ENCODE peak calls at places on chromosomes 11 and 22, in six cellular contexts. M is dorsolateral prefrontal cortex; J is CD8-positive, alpha-beta memory T cell; B is stromal cell of bone marrow; Q is lung; L is T-cell. T is an unnamed sample.

GRCh38 chr11:78929092-78929905 is 354.6 kb upstream of the NARS2 start:
- DNase-seq in M (no peak), J (no peak), B (no peak), Q (no peak), L (no peak), T (no peak)

GRCh38 chr11:62680825-62681240 is 2.0 kb upstream of the UBXN1 start:
- DNase-seq in M (no peak), J (no peak), B (peak), Q (peak), L (no peak), T (peak)

GRCh38 chr11:124285610-124286344 is 28.0 kb downstream of the OR8D1 start:
- DNase-seq in M (no peak), J (no peak), B (no peak), Q (no peak), L (no peak), T (no peak)

GRCh38 chr22:41242396-41243117 is 1.8 kb upstream of the CHADL start:
- DNase-seq in M (no peak), J (no peak), B (no peak), Q (no peak), L (no peak), T (no peak)

GRCh38 chr11:63945482-63946163 is 6.8 kb downstream of the NAA40 start:
- DNase-seq in M (peak), J (peak), B (peak), Q (peak), L (peak), T (peak)

GRCh38 chr11:115168229-115168671 is 336.0 kb downstream of the CADM1 start:
- DNase-seq in M (peak), J (no peak), B (peak), Q (no peak), L (no peak), T (no peak)

GRCh38 chr11:121512468-121513465 is 60.0 kb upstream of the SORL1-AS1 start:
- DNase-seq in M (no peak), J (no peak), B (no peak), Q (no peak), L (no peak), T (no peak)

GRCh38 chr11:36478700-36479329 is 31.3 kb downstream of the TRAF6 start:
- DNase-seq in M (no peak), J (no peak), B (no peak), Q (no peak), L (no peak), T (peak)

GRCh38 chr11:65695459-65696241 is 16.4 kb upstream of the KAT5 start:
- DNase-seq in M (no peak), J (no peak), B (no peak), Q (no peak), L (no peak), T (no peak)

GRCh38 chr11:71998649-71999310 is at the start of gene IL18BP:
- DNase-seq in M (no peak), J (no peak), B (no peak), Q (no peak), L (peak), T (no peak)

GRCh38 chr11:11461473-11461872 is 108.4 kb upstream of the CSNK2A3 start:
- DNase-seq in M (peak), J (no peak), B (no peak), Q (no peak), L (no peak), T (no peak)

GRCh38 chr11:96337541-96338530 is 5.2 kb downstream of the MAML2 start:
- DNase-seq in M (no peak), J (no peak), B (no peak), Q (no peak), L (no peak), T (peak)

GRCh38 chr11:73944085-73944484 is 6.7 kb upstream of the DNAJB13 start:
- DNase-seq in M (no peak), J (no peak), B (no peak), Q (no peak), L (no peak), T (no peak)

GRCh38 chr11:112087212-112087611 is 539 bp downstream of the SDHD start:
- DNase-seq in M (no peak), J (no peak), B (no peak), Q (no peak), L (no peak), T (peak)

GRCh38 chr11:79352304-79352703 is 88.5 kb downstream of the TENM4 start:
- DNase-seq in M (no peak), J (no peak), B (no peak), Q (no peak), L (no peak), T (no peak)

GRCh38 chr11:2375341-2375853 is 1.7 kb upstream of the CD81 start:
- DNase-seq in M (peak), J (no peak), B (no peak), Q (no peak), L (no peak), T (no peak)

GRCh38 chr22:20088263-20088648 is 8.2 kb downstream of the DGCR8 start:
- DNase-seq in M (no peak), J (no peak), B (no peak), Q (no peak), L (no peak), T (no peak)

GRCh38 chr11:114738954-114739353 is 60.6 kb downstream of the NXPE2 start:
- DNase-seq in M (no peak), J (peak), B (peak), Q (no peak), L (no peak), T (peak)

GRCh38 chr22:44571566-44572413 is 73.8 kb upstream of the RTL6 start:
- DNase-seq in M (peak), J (no peak), B (no peak), Q (no peak), L (no peak), T (no peak)

GRCh38 chr22:28599693-28600092 is 79.9 kb downstream of the TTC28 start:
- DNase-seq in M (no peak), J (no peak), B (no peak), Q (no peak), L (no peak), T (no peak)

GRCh38 chr11:123822591-123822990 is 16.4 kb upstream of the OR6M1 start:
- DNase-seq in M (no peak), J (no peak), B (no peak), Q (no peak), L (no peak), T (no peak)

GRCh38 chr11:67113231-67113721 is 5.8 kb upstream of the KDM2A start:
- DNase-seq in M (no peak), J (peak), B (no peak), Q (no peak), L (no peak), T (no peak)

GRCh38 chr11:119709171-119709570 is 19.8 kb downstream of the NECTIN1 start:
- DNase-seq in M (no peak), J (no peak), B (no peak), Q (no peak), L (no peak), T (no peak)

GRCh38 chr11:74689666-74690065 is 41.6 kb downstream of the CHRDL2 start:
- DNase-seq in M (no peak), J (no peak), B (peak), Q (no peak), L (no peak), T (no peak)

GRCh38 chr22:40249286-40249685 is 71.6 kb downstream of the TNRC6B start:
- DNase-seq in M (no peak), J (no peak), B (no peak), Q (no peak), L (no peak), T (no peak)

GRCh38 chr11:17738350-17739207 is 4.0 kb downstream of the KCNC1 start:
- DNase-seq in M (no peak), J (peak), B (no peak), Q (no peak), L (no peak), T (no peak)

GRCh38 chr11:11706022-11706421 is 84.2 kb upstream of the GALNT18 start:
- DNase-seq in M (no peak), J (no peak), B (no peak), Q (no peak), L (no peak), T (no peak)

GRCh38 chr22:49784630-49784971 is 43.1 kb downstream of the BRD1 start:
- DNase-seq in M (no peak), J (no peak), B (no peak), Q (no peak), L (no peak), T (no peak)

GRCh38 chr22:41177626-41178424 is 27.3 kb upstream of the L3MBTL2 start:
- DNase-seq in M (no peak), J (no peak), B (no peak), Q (no peak), L (no peak), T (no peak)

GRCh38 chr11:45507916-45508315 is 157.5 kb downstream of the CHST1 start:
- DNase-seq in M (no peak), J (no peak), B (no peak), Q (no peak), L (no peak), T (no peak)

GRCh38 chr11:13667795-13668101 is 720 bp upstream of the FAR1 start:
- DNase-seq in M (no peak), J (no peak), B (no peak), Q (no peak), L (no peak), T (no peak)

GRCh38 chr11:770642-771616 is 6.4 kb downstream of the GATD1 start:
- DNase-seq in M (no peak), J (no peak), B (no peak), Q (no peak), L (no peak), T (no peak)

GRCh38 chr11:79147731-79148130 is 293.1 kb downstream of the TENM4 start:
- DNase-seq in M (no peak), J (no peak), B (no peak), Q (no peak), L (no peak), T (no peak)

GRCh38 chr11:73374130-73374529 is 2.1 kb upstream of the RELT start:
- DNase-seq in M (no peak), J (no peak), B (no peak), Q (no peak), L (no peak), T (peak)

GRCh38 chr22:42862045-42862734 is 5.1 kb upstream of the ARFGAP3 start:
- DNase-seq in M (no peak), J (no peak), B (no peak), Q (no peak), L (no peak), T (no peak)

GRCh38 chr22:19516378-19517170 is 7.6 kb downstream of the CLDN5 start:
- DNase-seq in M (no peak), J (no peak), B (no peak), Q (no peak), L (no peak), T (no peak)

GRCh38 chr22:29385748-29386147 is 2.6 kb downstream of the AP1B1 start:
- DNase-seq in M (no peak), J (no peak), B (no peak), Q (no peak), L (no peak), T (no peak)

GRCh38 chr11:73392108-73393010 is 16.2 kb downstream of the RELT start:
- DNase-seq in M (no peak), J (no peak), B (no peak), Q (no peak), L (no peak), T (no peak)

T was measured in erythroblast.